ENCODE peak calls at places on chromosomes 16 and 17, in eight cellular contexts. F, X, E, V, L, M, P and R are unnamed samples.

GRCh38 chr16:2436110-2436509 is 6.9 kb downstream of the CCNF start:
- DNase-seq in F (no peak), X (no peak), E (no peak), V (no peak), L (no peak), M (no peak), P (no peak), R (no peak)

GRCh38 chr16:58670177-58670576 is 14.4 kb downstream of the SLC38A7 start:
- DNase-seq in F (no peak), X (no peak), E (no peak), V (no peak), L (no peak), M (no peak), P (no peak), R (no peak)

GRCh38 chr17:37713028-37713431 is 31.8 kb downstream of the HNF1B start:
- DNase-seq in F (no peak), X (peak; percentile 48), E (no peak), V (no peak), L (no peak), M (peak; percentile 61), P (no peak), R (no peak)

GRCh38 chr17:38674013-38674748 is 576 bp downstream of the EPOP start:
- DNase-seq in F (no peak), X (no peak), E (peak; percentile 55), V (peak; percentile 44), L (no peak), M (peak; percentile 35), P (no peak), R (no peak)

GRCh38 chr17:338442-339192 is 14.0 kb downstream of the RPH3AL start:
- DNase-seq in F (no peak), X (peak; percentile 44), E (no peak), V (no peak), L (no peak), M (peak; percentile 93), P (no peak), R (no peak)

GRCh38 chr16:65745-66144 is 6.7 kb downstream of the RHBDF1 start:
- DNase-seq in F (peak; percentile 71), X (peak; percentile 75), E (peak; percentile 89), V (peak; percentile 78), L (no peak), M (peak; percentile 76), P (peak; percentile 59), R (no peak)

GRCh38 chr17:79045001-79045729 is 21.2 kb downstream of the C1QTNF1 start:
- DNase-seq in F (no peak), X (no peak), E (no peak), V (no peak), L (no peak), M (no peak), P (no peak), R (no peak)

GRCh38 chr17:49523706-49524472 is 28.8 kb downstream of the NGFR start:
- DNase-seq in F (no peak), X (no peak), E (no peak), V (peak; percentile 49), L (no peak), M (no peak), P (no peak), R (no peak)

GRCh38 chr16:67238806-67239470 is 8.3 kb downstream of the FHOD1 start:
- DNase-seq in F (no peak), X (no peak), E (no peak), V (no peak), L (no peak), M (no peak), P (no peak), R (no peak)